ENCODE peak calls at places on chromosomes 4 and X, in six cellular contexts. Q, O, K, T, W and D are unnamed samples.

GRCh38 chrX:119417842-119418241 is 18.7 kb downstream of the SLC25A43 start:
- DNase-seq in Q (no peak), O (no peak), K (no peak), T (no peak), W (no peak), D (no peak)

GRCh38 chrX:151641564-151641963 is 53.7 kb upstream of the PRRG3 start:
- DNase-seq in Q (no peak), O (no peak), K (no peak), T (no peak), W (no peak), D (no peak)

GRCh38 chrX:65744965-65745364 is 77.5 kb downstream of the MSN start:
- DNase-seq in Q (no peak), O (no peak), K (no peak), T (no peak), W (no peak), D (no peak)

GRCh38 chrX:37846558-37846933 is 825 bp downstream of the DYNLT3 start:
- DNase-seq in Q (no peak), O (no peak), K (no peak), T (no peak), W (no peak), D (no peak)

GRCh38 chr4:23889814-23890269 is at the start of gene PPARGC1A:
- DNase-seq in Q (no peak), O (peak), K (peak), T (no peak), W (no peak), D (peak)

GRCh38 chr4:122827899-122828601 is 1.4 kb downstream of the FGF2 start:
- DNase-seq in Q (no peak), O (no peak), K (peak), T (no peak), W (peak), D (peak)

GRCh38 chr4:58209576-58209975 is 1099.4 kb upstream of the IGFBP7 start:
- DNase-seq in Q (no peak), O (no peak), K (no peak), T (no peak), W (no peak), D (no peak)

GRCh38 chrX:18353931-18354368 is 538 bp downstream of the SCML2 start:
- DNase-seq in Q (no peak), O (peak), K (peak), T (peak), W (no peak), D (peak)

GRCh38 chrX:19382500-19383145 is 38.9 kb downstream of the PDHA1 start:
- DNase-seq in Q (peak), O (peak), K (peak), T (no peak), W (no peak), D (peak)

GRCh38 chrX:108199691-108200090 is 108.1 kb downstream of the ATG4A start:
- DNase-seq in Q (no peak), O (peak), K (peak), T (peak), W (no peak), D (peak)